ENCODE peak calls at places on chromosomes 5 and 9, in six cellular contexts. T is cardiac muscle cell, F is cardiac fibroblast, J is tibial artery, S is right lobe of liver, D is sigmoid colon. L is an unnamed sample.

GRCh38 chr5:68376931-68377330 is 161.4 kb downstream of the PIK3R1 start:
- DNase-seq in T (no peak), F (no peak), J (no peak), S (no peak), D (no peak), L (no peak)

GRCh38 chr9:134966697-134967546 is 49.2 kb upstream of the FCN1 start:
- DNase-seq in T (no peak), F (no peak), J (no peak), S (no peak), D (peak), L (no peak)

GRCh38 chr5:56092115-56092514 is 97.4 kb upstream of the IL6ST start:
- DNase-seq in T (no peak), F (no peak), J (no peak), S (no peak), D (no peak), L (no peak)

GRCh38 chr9:88593537-88594185 is 58.7 kb downstream of the NXNL2 start:
- DNase-seq in T (peak), F (peak), J (peak), S (no peak), D (no peak), L (no peak)

GRCh38 chr5:126208691-126209090 is 214.5 kb upstream of the GRAMD2B start:
- DNase-seq in T (no peak), F (no peak), J (no peak), S (no peak), D (no peak), L (no peak)

GRCh38 chr5:154276932-154277331 is 86.4 kb downstream of the GALNT10 start:
- DNase-seq in T (no peak), F (peak), J (peak), S (no peak), D (peak), L (peak)

GRCh38 chr5:160312139-160312959 is at the start of gene CCNJL:
- DNase-seq in T (peak), F (peak), J (no peak), S (peak), D (no peak), L (no peak)

GRCh38 chr9:69279084-69279729 is 45.8 kb upstream of the ENTREP1 start:
- DNase-seq in T (no peak), F (no peak), J (no peak), S (no peak), D (no peak), L (no peak)

GRCh38 chr5:50710838-50711237 is 44.4 kb downstream of the PARP8 start:
- DNase-seq in T (no peak), F (no peak), J (no peak), S (no peak), D (no peak), L (no peak)

GRCh38 chr9:16809912-16810610 is 60.4 kb downstream of the BNC2 start:
- DNase-seq in T (no peak), F (no peak), J (no peak), S (no peak), D (no peak), L (no peak)

GRCh38 chr9:26603637-26604036 is 289.0 kb downstream of the CAAP1 start:
- DNase-seq in T (no peak), F (no peak), J (no peak), S (no peak), D (no peak), L (no peak)

GRCh38 chr5:141475625-141476131 is at the start of gene PCDHGC3:
- DNase-seq in T (peak), F (peak), J (peak), S (peak), D (peak), L (peak)

GRCh38 chr5:170434953-170435605 is 45.9 kb upstream of the KCNMB1 start:
- DNase-seq in T (peak), F (peak), J (peak), S (peak), D (peak), L (peak)

GRCh38 chr9:34518896-34519295 is 3.9 kb downstream of the ENHO start:
- DNase-seq in T (no peak), F (no peak), J (no peak), S (no peak), D (peak), L (no peak)

GRCh38 chr9:31393240-31393639 is 991.2 kb upstream of the ACO1 start:
- DNase-seq in T (no peak), F (no peak), J (no peak), S (no peak), D (no peak), L (no peak)

GRCh38 chr5:69024241-69024651 is 69.6 kb upstream of the SLC30A5 start:
- DNase-seq in T (peak), F (peak), J (no peak), S (no peak), D (no peak), L (no peak)

DNA sequence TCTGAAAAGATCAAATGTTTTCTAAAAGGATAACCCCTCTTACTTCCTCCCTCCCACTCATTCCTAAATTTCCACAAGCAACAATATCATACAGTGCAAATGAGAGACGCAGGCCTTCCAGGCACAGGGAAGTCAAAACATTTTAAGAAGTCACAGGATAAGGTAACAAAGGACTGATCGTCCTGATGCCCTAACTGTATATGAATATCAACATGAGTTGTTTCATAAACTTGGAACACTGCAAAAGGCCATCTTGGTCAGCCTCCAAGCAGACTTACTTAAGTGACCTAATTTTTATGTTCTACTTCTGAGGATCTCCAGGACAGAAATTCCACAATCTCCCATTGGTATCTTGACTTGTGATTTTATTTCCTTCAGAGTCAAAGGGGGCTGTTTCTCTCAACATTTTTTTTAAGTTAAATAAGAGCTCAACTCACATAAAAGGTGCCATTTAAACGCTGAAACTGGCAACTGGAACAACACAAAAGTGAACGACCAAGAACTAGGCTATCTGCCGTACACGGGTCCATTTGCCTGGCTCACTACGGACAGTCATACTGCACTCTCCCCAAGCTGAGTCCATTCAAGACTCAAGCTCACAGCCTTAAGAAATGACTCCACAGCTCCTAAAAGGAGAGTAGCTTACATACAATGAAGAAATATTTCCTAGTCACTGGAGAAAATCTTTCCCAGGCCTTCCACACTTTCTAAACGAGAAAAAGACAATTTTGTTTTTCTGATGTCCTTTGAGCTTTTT is 71.3 kb downstream of the LHFPL2 start:
- DNase-seq in T (no peak), F (peak), J (peak), S (no peak), D (peak), L (no peak)
- H3K4me3 ChIP-seq in T (no peak), F (no peak), J (no peak), S (no peak), D (no peak), L (peak)

GRCh38 chr9:108919517-108919916 is 14.4 kb downstream of the ELP1 start:
- DNase-seq in T (no peak), F (no peak), J (no peak), S (no peak), D (no peak), L (no peak)
- TF ChIP-seq CTCF in T (no peak), F (no peak), J (no peak), S (no peak), D (no peak), L (no peak)

GRCh38 chr5:36879274-36880033 is 2.9 kb downstream of the NIPBL start:
- DNase-seq in T (no peak), F (no peak), J (no peak), S (no peak), D (no peak), L (no peak)

GRCh38 chr5:36881807-36882206 is 5.2 kb downstream of the NIPBL start:
- DNase-seq in T (no peak), F (no peak), J (no peak), S (no peak), D (no peak), L (no peak)

GRCh38 chr5:36882250-36882649 is 5.7 kb downstream of the NIPBL start:
- DNase-seq in T (no peak), F (no peak), J (no peak), S (no peak), D (no peak), L (no peak)

GRCh38 chr5:36881304-36881703 is 4.7 kb downstream of the NIPBL start:
- DNase-seq in T (no peak), F (no peak), J (no peak), S (no peak), D (no peak), L (no peak)

GRCh38 chr5:36880761-36881160 is 4.2 kb downstream of the NIPBL start:
- DNase-seq in T (no peak), F (peak), J (no peak), S (no peak), D (no peak), L (no peak)
- H3K4me3 ChIP-seq in T (peak), F (no peak), J (no peak), S (no peak), D (no peak), L (peak)

DNA sequence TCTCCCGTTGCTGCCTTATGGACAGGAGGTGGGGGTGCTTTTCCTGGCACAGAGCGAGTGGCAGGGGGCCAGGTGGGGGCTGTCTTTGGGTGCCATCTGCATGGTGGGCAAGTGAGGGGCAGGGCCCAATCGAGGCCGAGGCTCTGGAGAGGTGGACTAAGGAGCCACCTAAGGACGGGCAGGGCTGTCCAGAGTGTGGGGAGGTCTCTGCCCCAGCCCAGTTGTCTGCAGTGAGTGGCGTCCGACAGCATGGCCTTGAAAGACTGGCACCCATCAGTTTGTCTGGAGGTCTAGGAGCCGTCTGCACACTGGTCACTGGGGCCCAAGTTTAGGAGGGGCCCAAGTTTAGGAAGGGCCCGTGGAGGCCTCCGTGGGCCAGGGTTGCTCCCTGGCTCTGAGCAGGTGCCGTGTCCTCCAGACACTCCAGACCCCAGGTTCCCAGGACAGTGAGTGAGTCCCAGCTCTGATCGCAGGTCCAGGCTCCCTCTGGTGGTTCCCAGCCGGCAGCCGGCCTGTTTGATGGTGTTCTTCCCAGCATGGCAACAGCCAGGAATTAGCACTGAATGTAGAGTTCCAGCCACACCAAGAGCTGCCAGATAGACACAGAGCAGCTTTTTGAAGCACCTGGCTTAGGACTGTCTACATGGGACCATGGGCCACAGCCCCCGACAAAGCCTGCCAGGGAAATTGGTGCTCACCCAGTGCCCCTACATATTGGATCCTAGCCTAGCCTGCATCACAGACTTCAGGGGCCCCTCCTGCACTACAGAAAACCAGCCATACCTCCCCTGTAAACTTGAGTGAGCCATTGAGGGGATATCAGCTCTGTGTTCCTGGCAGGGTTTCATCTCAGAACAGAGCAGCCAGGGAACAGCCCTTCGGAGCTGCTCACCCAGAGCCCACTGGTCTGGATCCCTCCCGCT is 120.9 kb downstream of the WNK2 start:
- DNase-seq in T (peak), F (peak), J (peak), S (no peak), D (peak), L (peak)
- TF ChIP-seq CTCF in T (peak), F (peak), J (peak), S (peak), D (peak), L (peak)

DNA sequence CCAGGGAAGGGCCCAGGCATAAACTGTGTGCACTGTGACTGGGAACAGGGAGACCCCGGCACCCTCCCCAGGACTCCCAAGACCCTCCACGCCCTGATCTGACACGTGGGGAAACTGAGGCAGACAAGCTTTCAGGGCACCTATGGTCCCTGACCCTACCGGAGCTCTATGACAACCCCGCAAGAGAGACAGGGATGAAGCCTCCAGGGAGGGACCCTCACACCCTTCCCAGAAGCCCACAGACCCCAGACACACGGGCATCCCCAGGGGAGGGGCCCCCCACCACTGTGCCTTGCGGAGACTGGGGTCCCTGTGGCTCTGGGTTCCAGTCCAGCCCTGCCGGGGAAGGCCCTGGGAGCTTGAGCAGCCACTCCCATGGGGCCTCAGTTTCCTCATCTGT is 6.4 kb upstream of the EGFL7 start:
- DNase-seq in T (no peak), F (no peak), J (no peak), S (no peak), D (no peak), L (no peak)
- H3K4me3 ChIP-seq in T (no peak), F (no peak), J (no peak), S (no peak), D (no peak), L (peak)

L was measured in coronary artery.